ENCODE peak calls at places on chromosomes 1 and 21, in four cellular contexts. B, Q, N and V are unnamed samples.

GRCh38 chr1:11767932-11768704 is 6.1 kb downstream of the C1orf167 start:
- DNase-seq in B (no peak), Q (no peak), N (no peak), V (no peak)

GRCh38 chr21:33109574-33110339 is 39.8 kb downstream of the OLIG1 start:
- DNase-seq in B (no peak), Q (no peak), N (no peak), V (peak; percentile 62)

GRCh38 chr1:102790997-102791396 is 317.3 kb downstream of the COL11A1 start:
- DNase-seq in B (no peak), Q (no peak), N (no peak), V (no peak)

GRCh38 chr21:25408666-25409065 is 198.6 kb downstream of the MRPL39 start:
- DNase-seq in B (no peak), Q (no peak), N (no peak), V (no peak)

GRCh38 chr1:113140588-113141446 is 67.8 kb downstream of the LRIG2 start:
- DNase-seq in B (peak; percentile 88), Q (peak; percentile 68), N (peak; percentile 17), V (peak; percentile 67)

GRCh38 chr1:52631759-52632331 is 1.1 kb upstream of the SHISAL2A start:
- DNase-seq in B (peak; percentile 44), Q (no peak), N (no peak), V (no peak)

GRCh38 chr1:43171312-43171875 is 696 bp downstream of the EBNA1BP2 start:
- DNase-seq in B (peak; percentile 19), Q (no peak), N (no peak), V (no peak)

GRCh38 chr1:173392895-173393654 is 84.1 kb upstream of the PRDX6 start:
- DNase-seq in B (peak; percentile 71), Q (no peak), N (no peak), V (no peak)

GRCh38 chr1:160975026-160975425 is 20.4 kb upstream of the ITLN2 start:
- DNase-seq in B (no peak), Q (no peak), N (peak; percentile 57), V (no peak)

GRCh38 chr1:160972939-160973338 is 18.3 kb upstream of the ITLN2 start:
- DNase-seq in B (no peak), Q (no peak), N (no peak), V (no peak)

GRCh38 chr1:160978510-160978927 is 23.9 kb upstream of the ITLN2 start:
- DNase-seq in B (no peak), Q (peak; percentile 80), N (no peak), V (no peak)

GRCh38 chr1:160971618-160972056 is 17.0 kb upstream of the ITLN2 start:
- DNase-seq in B (no peak), Q (no peak), N (peak; percentile 70), V (peak; percentile 35)

GRCh38 chr1:160973491-160973890 is 18.9 kb upstream of the ITLN2 start:
- DNase-seq in B (no peak), Q (no peak), N (no peak), V (no peak)
- TF ChIP-seq NR2C2 in B (no peak), Q (no peak), N (no peak), V (no peak)

GRCh38 chr1:230212405-230212936 is 145.4 kb downstream of the GALNT2 start:
- DNase-seq in B (no peak), Q (no peak), N (peak; percentile 53), V (no peak)
- TF ChIP-seq USF2 in B (no peak), Q (no peak), N (no peak), V (no peak)

GRCh38 chr1:22238356-22239224 is 95.7 kb upstream of the WNT4 start:
- DNase-seq in B (no peak), Q (no peak), N (no peak), V (no peak)
- TF ChIP-seq ATF3 in B (no peak), Q (no peak), N (no peak), V (no peak)

GRCh38 chr1:200909757-200910239 is 15.1 kb downstream of the INAVA start:
- DNase-seq in B (no peak), Q (no peak), N (peak; percentile 64), V (no peak)

GRCh38 chr1:200907611-200908097 is 13.0 kb downstream of the INAVA start:
- DNase-seq in B (no peak), Q (peak; percentile 90), N (peak; percentile 67), V (no peak)

GRCh38 chr1:200909071-200909470 is 14.4 kb downstream of the INAVA start:
- DNase-seq in B (no peak), Q (no peak), N (no peak), V (no peak)

GRCh38 chr1:200906491-200906890 is 11.8 kb downstream of the INAVA start:
- DNase-seq in B (no peak), Q (no peak), N (no peak), V (no peak)

GRCh38 chr1:200908158-200908868 is 13.6 kb downstream of the INAVA start:
- DNase-seq in B (no peak), Q (no peak), N (no peak), V (no peak)
- TF ChIP-seq NR2C2 in B (no peak), Q (no peak), N (no peak), V (no peak)

GRCh38 chr1:2810899-2811525 is 9.5 kb upstream of the TTC34 start:
- DNase-seq in B (no peak), Q (peak; percentile 44), N (no peak), V (no peak)

GRCh38 chr1:2811526-2811905 is 10.0 kb upstream of the TTC34 start:
- DNase-seq in B (no peak), Q (no peak), N (no peak), V (no peak)

GRCh38 chr1:2810281-2810680 is 8.8 kb upstream of the TTC34 start:
- DNase-seq in B (no peak), Q (no peak), N (no peak), V (no peak)

GRCh38 chr1:2812939-2813653 is 11.6 kb upstream of the TTC34 start:
- DNase-seq in B (no peak), Q (no peak), N (no peak), V (no peak)

GRCh38 chr1:2812136-2812535 is 10.6 kb upstream of the TTC34 start:
- DNase-seq in B (no peak), Q (no peak), N (no peak), V (no peak)
- TF ChIP-seq USF2 in B (no peak), Q (no peak), N (no peak), V (no peak)